ENCODE peak calls at places on chromosomes 12 and 14, in five cellular contexts. One of them, this sample, is unnamed.

GRCh38 chr12:5017638-5018348 is 25.9 kb upstream of the KCNA5 start:
- DNase-seq in testis: no peak
- DNase-seq in suprapubic skin: no peak
- DNase-seq in iPS DF 6.9: no peak
- DNase-seq in brain microvascular endothelial cell: no peak
- DNase-seq in this sample: no peak

GRCh38 chr14:75430526-75430925 is 2.7 kb downstream of the JDP2 start:
- DNase-seq in testis: peak; percentile 50
- DNase-seq in iPS DF 6.9: no peak
- DNase-seq in brain microvascular endothelial cell: no peak
- DNase-seq in suprapubic skin: no peak
- DNase-seq in this sample: no peak

GRCh38 chr14:93091666-93092065 is 24.1 kb downstream of the ITPK1 start:
- DNase-seq in iPS DF 6.9: no peak
- DNase-seq in suprapubic skin: no peak
- DNase-seq in brain microvascular endothelial cell: no peak
- DNase-seq in testis: no peak
- DNase-seq in this sample: no peak

GRCh38 chr14:49879683-49880204 is 13.1 kb upstream of the ARF6 start:
- DNase-seq in suprapubic skin: no peak
- DNase-seq in iPS DF 6.9: peak; percentile 76
- DNase-seq in brain microvascular endothelial cell: peak; percentile 31
- DNase-seq in testis: peak; percentile 54
- DNase-seq in this sample: peak; percentile 9

GRCh38 chr14:68669101-68669500 is 123.8 kb downstream of the ZFP36L1 start:
- DNase-seq in brain microvascular endothelial cell: no peak
- DNase-seq in testis: no peak
- DNase-seq in suprapubic skin: peak; percentile 57
- DNase-seq in iPS DF 6.9: no peak
- DNase-seq in this sample: no peak

GRCh38 chr14:101028971-101029667 is 125.6 kb upstream of the RTL1 start:
- DNase-seq in iPS DF 6.9: no peak
- DNase-seq in suprapubic skin: no peak
- DNase-seq in brain microvascular endothelial cell: no peak
- DNase-seq in testis: no peak
- DNase-seq in this sample: no peak

GRCh38 chr12:76329163-76329562 is 19.1 kb downstream of the BBS10 start:
- DNase-seq in testis: no peak
- DNase-seq in brain microvascular endothelial cell: peak; percentile 80
- DNase-seq in suprapubic skin: no peak
- DNase-seq in iPS DF 6.9: no peak
- DNase-seq in this sample: peak; percentile 49

GRCh38 chr12:78759387-78759786 is 105.2 kb upstream of the SYT1 start:
- DNase-seq in suprapubic skin: no peak
- DNase-seq in brain microvascular endothelial cell: peak; percentile 46
- DNase-seq in testis: no peak
- DNase-seq in iPS DF 6.9: no peak
- DNase-seq in this sample: no peak

GRCh38 chr12:49554266-49554665 is 13.7 kb downstream of the MCRS1 start:
- DNase-seq in testis: no peak
- DNase-seq in suprapubic skin: no peak
- DNase-seq in brain microvascular endothelial cell: no peak
- DNase-seq in iPS DF 6.9: no peak
- DNase-seq in this sample: no peak

GRCh38 chr12:58247633-58248032 is 306.3 kb downstream of the ATP23 start:
- DNase-seq in suprapubic skin: no peak
- DNase-seq in testis: no peak
- DNase-seq in iPS DF 6.9: no peak
- DNase-seq in brain microvascular endothelial cell: no peak
- DNase-seq in this sample: no peak

GRCh38 chr12:104216461-104217058 is 981 bp downstream of the TXNRD1 start:
- DNase-seq in testis: no peak
- DNase-seq in brain microvascular endothelial cell: no peak
- DNase-seq in suprapubic skin: no peak
- DNase-seq in iPS DF 6.9: no peak
- DNase-seq in this sample: no peak

GRCh38 chr14:57979376-57980048 is 113.6 kb upstream of the SLC35F4 start:
- DNase-seq in suprapubic skin: no peak
- DNase-seq in iPS DF 6.9: no peak
- DNase-seq in brain microvascular endothelial cell: no peak
- DNase-seq in testis: no peak
- DNase-seq in this sample: no peak

GRCh38 chr12:109664402-109664801 is 49.2 kb upstream of the FAM222A start:
- DNase-seq in testis: no peak
- DNase-seq in iPS DF 6.9: no peak
- DNase-seq in suprapubic skin: no peak
- DNase-seq in brain microvascular endothelial cell: no peak
- DNase-seq in this sample: no peak

GRCh38 chr14:28704153-28704552 is 62.4 kb upstream of the FOXG1 start:
- DNase-seq in suprapubic skin: no peak
- DNase-seq in iPS DF 6.9: no peak
- DNase-seq in testis: no peak
- DNase-seq in brain microvascular endothelial cell: no peak
- DNase-seq in this sample: no peak

GRCh38 chr14:23053426-23053825 is 3.9 kb downstream of the CDH24 start:
- DNase-seq in brain microvascular endothelial cell: no peak
- DNase-seq in iPS DF 6.9: no peak
- DNase-seq in suprapubic skin: no peak
- DNase-seq in testis: no peak
- DNase-seq in this sample: no peak

GRCh38 chr12:3228587-3228986 is 151.4 kb downstream of the TSPAN9 start:
- DNase-seq in suprapubic skin: no peak
- DNase-seq in testis: no peak
- DNase-seq in iPS DF 6.9: no peak
- DNase-seq in brain microvascular endothelial cell: no peak
- DNase-seq in this sample: no peak

GRCh38 chr14:55581011-55581806 is 1.2 kb downstream of the KTN1 start:
- DNase-seq in brain microvascular endothelial cell: no peak
- DNase-seq in testis: peak; percentile 74
- DNase-seq in iPS DF 6.9: no peak
- DNase-seq in suprapubic skin: no peak
- DNase-seq in this sample: peak; percentile 49

GRCh38 chr12:130838284-130838950 is 633 bp downstream of the STX2 start:
- DNase-seq in suprapubic skin: no peak
- DNase-seq in testis: peak; percentile 35
- DNase-seq in brain microvascular endothelial cell: peak; percentile 13
- DNase-seq in iPS DF 6.9: no peak
- DNase-seq in this sample: no peak

GRCh38 chr12:67382206-67382871 is 113.2 kb downstream of the CAND1 start:
- DNase-seq in brain microvascular endothelial cell: no peak
- DNase-seq in suprapubic skin: no peak
- DNase-seq in iPS DF 6.9: no peak
- DNase-seq in testis: no peak
- DNase-seq in this sample: no peak

GRCh38 chr12:106918746-106919145 is 37.0 kb upstream of the TMEM263 start:
- DNase-seq in brain microvascular endothelial cell: peak; percentile 13
- DNase-seq in suprapubic skin: no peak
- DNase-seq in testis: no peak
- DNase-seq in iPS DF 6.9: peak; percentile 58
- DNase-seq in this sample: no peak

GRCh38 chr12:58787021-58787760 is 133.1 kb downstream of the LRIG3 start:
- DNase-seq in iPS DF 6.9: no peak
- DNase-seq in suprapubic skin: no peak
- DNase-seq in brain microvascular endothelial cell: no peak
- DNase-seq in testis: no peak
- DNase-seq in this sample: no peak

GRCh38 chr14:94941311-94941710 is 171.4 kb upstream of the GSC start:
- DNase-seq in testis: no peak
- DNase-seq in suprapubic skin: no peak
- DNase-seq in brain microvascular endothelial cell: no peak
- DNase-seq in iPS DF 6.9: no peak
- DNase-seq in this sample: no peak

GRCh38 chr12:2833327-2833726 is 1.5 kb downstream of the NRIP2 start:
- DNase-seq in brain microvascular endothelial cell: no peak
- DNase-seq in iPS DF 6.9: no peak
- DNase-seq in suprapubic skin: no peak
- DNase-seq in testis: no peak
- DNase-seq in this sample: no peak

GRCh38 chr14:45332360-45332988 is 79.5 kb upstream of the MIS18BP1 start:
- DNase-seq in brain microvascular endothelial cell: no peak
- DNase-seq in suprapubic skin: no peak
- DNase-seq in iPS DF 6.9: no peak
- DNase-seq in testis: peak; percentile 17
- DNase-seq in this sample: no peak

GRCh38 chr14:55803506-55804197 is 223.6 kb downstream of the KTN1 start:
- DNase-seq in iPS DF 6.9: no peak
- DNase-seq in suprapubic skin: no peak
- DNase-seq in testis: no peak
- DNase-seq in brain microvascular endothelial cell: no peak
- DNase-seq in this sample: no peak

GRCh38 chr14:75011356-75012097 is 8.8 kb downstream of the EIF2B2 start:
- DNase-seq in testis: no peak
- DNase-seq in brain microvascular endothelial cell: peak; percentile 66
- DNase-seq in iPS DF 6.9: no peak
- DNase-seq in suprapubic skin: no peak
- DNase-seq in this sample: no peak

GRCh38 chr14:105092912-105093425 is 27.7 kb upstream of the GPR132 start:
- DNase-seq in testis: peak; percentile 71
- DNase-seq in brain microvascular endothelial cell: peak; percentile 12
- DNase-seq in iPS DF 6.9: no peak
- DNase-seq in suprapubic skin: peak; percentile 76
- DNase-seq in this sample: no peak
- H3K27ac ChIP-seq in testis: peak overlapping the region; percentile 59
- H3K27ac ChIP-seq in brain microvascular endothelial cell: no peak overlapping the region
- H3K27ac ChIP-seq in iPS DF 6.9: no peak overlapping the region
- H3K27ac ChIP-seq in suprapubic skin: peak overlapping the region; percentile 86
- H3K27ac ChIP-seq in this sample: peak overlapping the region; percentile 16

GRCh38 chr12:54429014-54429471 is 10.0 kb upstream of the ITGA5 start:
- DNase-seq in brain microvascular endothelial cell: no peak
- DNase-seq in suprapubic skin: no peak
- DNase-seq in iPS DF 6.9: no peak
- DNase-seq in testis: no peak
- DNase-seq in this sample: no peak
- H3K27ac ChIP-seq in brain microvascular endothelial cell: peak overlapping the region; percentile 44
- H3K27ac ChIP-seq in suprapubic skin: peak overlapping the region; percentile 31
- H3K27ac ChIP-seq in iPS DF 6.9: no peak overlapping the region
- H3K27ac ChIP-seq in testis: no peak overlapping the region
- H3K27ac ChIP-seq in this sample: no peak overlapping the region

GRCh38 chr12:68821357-68822188 is 13.6 kb downstream of the MDM2 start:
- DNase-seq in testis: no peak
- DNase-seq in suprapubic skin: no peak
- DNase-seq in iPS DF 6.9: no peak
- DNase-seq in brain microvascular endothelial cell: no peak
- DNase-seq in this sample: no peak

GRCh38 chr12:68824597-68825250 is 16.7 kb downstream of the MDM2 start:
- DNase-seq in iPS DF 6.9: no peak
- DNase-seq in testis: no peak
- DNase-seq in suprapubic skin: no peak
- DNase-seq in brain microvascular endothelial cell: no peak
- DNase-seq in this sample: no peak

GRCh38 chr12:68825569-68826217 is 17.7 kb downstream of the MDM2 start:
- DNase-seq in testis: no peak
- DNase-seq in iPS DF 6.9: no peak
- DNase-seq in suprapubic skin: no peak
- DNase-seq in brain microvascular endothelial cell: peak; percentile 29
- DNase-seq in this sample: no peak

GRCh38 chr12:68823711-68824110 is 15.7 kb downstream of the MDM2 start:
- DNase-seq in brain microvascular endothelial cell: peak; percentile 82
- DNase-seq in testis: no peak
- DNase-seq in iPS DF 6.9: no peak
- DNase-seq in suprapubic skin: no peak
- DNase-seq in this sample: no peak

DNA sequence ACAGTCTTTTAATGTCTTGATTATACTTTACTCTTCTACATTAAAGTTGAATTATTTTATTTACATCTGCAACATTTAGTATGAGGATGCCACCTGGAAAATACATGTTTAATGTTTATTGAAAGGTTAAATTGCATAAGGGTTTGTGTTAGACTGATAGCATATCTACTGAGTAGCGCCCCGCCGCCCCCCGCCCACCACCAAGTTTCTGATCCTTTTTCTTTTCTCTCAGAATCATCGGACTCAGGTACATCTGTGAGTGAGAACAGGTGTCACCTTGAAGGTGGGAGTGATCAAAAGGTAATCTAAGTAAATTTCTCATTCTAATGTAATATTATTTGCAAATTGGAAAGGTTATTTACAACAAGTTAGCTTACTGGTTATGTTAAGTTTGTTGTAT is 16.2 kb downstream of the MDM2 start:
- DNase-seq in suprapubic skin: no peak
- DNase-seq in brain microvascular endothelial cell: no peak
- DNase-seq in iPS DF 6.9: no peak
- DNase-seq in testis: no peak
- DNase-seq in this sample: no peak
- H3K27ac ChIP-seq in suprapubic skin: no peak overlapping the region
- H3K27ac ChIP-seq in brain microvascular endothelial cell: peak overlapping the region; percentile 72
- H3K27ac ChIP-seq in iPS DF 6.9: no peak overlapping the region
- H3K27ac ChIP-seq in testis: no peak overlapping the region
- H3K27ac ChIP-seq in this sample: no peak overlapping the region

GRCh38 chr14:35809597-35809996 is 502 bp upstream of the RALGAPA1 start:
- DNase-seq in suprapubic skin: no peak
- DNase-seq in testis: no peak
- DNase-seq in brain microvascular endothelial cell: no peak
- DNase-seq in iPS DF 6.9: no peak
- DNase-seq in this sample: no peak
- H3K27ac ChIP-seq in suprapubic skin: peak overlapping the region; percentile 91
- H3K27ac ChIP-seq in testis: peak overlapping the region; percentile 95
- H3K27ac ChIP-seq in brain microvascular endothelial cell: no peak overlapping the region
- H3K27ac ChIP-seq in iPS DF 6.9: no peak overlapping the region
- H3K27ac ChIP-seq in this sample: peak overlapping the region; percentile 67

DNA sequence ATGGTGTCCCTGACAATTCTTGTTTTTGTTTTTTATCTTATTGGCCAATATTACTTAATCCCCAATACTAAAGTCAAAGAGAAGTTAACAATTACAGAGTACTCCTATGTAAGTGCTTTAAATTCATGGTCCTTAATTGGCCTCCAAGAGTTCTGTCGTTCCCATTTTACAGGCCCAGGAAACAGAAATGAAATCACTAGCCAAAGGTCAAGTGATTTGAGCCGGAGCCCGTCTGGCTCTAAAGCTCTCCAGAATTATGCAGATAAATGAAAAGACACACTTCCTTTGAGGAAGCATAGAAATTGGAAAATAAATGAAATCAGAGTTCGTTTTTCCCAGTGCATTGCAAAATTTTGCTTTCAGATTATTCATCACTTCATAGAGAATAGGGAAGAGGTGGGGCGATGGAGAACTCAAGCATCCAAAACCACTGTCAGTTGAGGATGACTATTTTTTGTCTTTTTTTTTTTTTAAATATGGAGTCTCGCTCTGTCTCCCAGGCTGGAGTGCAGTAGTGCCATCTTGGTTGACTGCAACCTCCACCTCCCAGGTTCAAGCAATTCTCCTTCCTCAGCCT is 78.5 kb downstream of the MAP1LC3B2 start:
- DNase-seq in iPS DF 6.9: no peak
- DNase-seq in brain microvascular endothelial cell: no peak
- DNase-seq in testis: no peak
- DNase-seq in suprapubic skin: no peak
- DNase-seq in this sample: no peak
- H3K27ac ChIP-seq in iPS DF 6.9: no peak overlapping the region
- H3K27ac ChIP-seq in brain microvascular endothelial cell: no peak overlapping the region
- H3K27ac ChIP-seq in testis: no peak overlapping the region
- H3K27ac ChIP-seq in suprapubic skin: no peak overlapping the region
- H3K27ac ChIP-seq in this sample: no peak overlapping the region